ENCODE peak calls at places on chromosomes 6 and 20, in four cellular contexts. K is GM10248; O is NCI-H1092 treated with DMSO at 0.1 percent for 48 hours; D is stimulated activated CD8-positive, alpha-beta memory T cell treated with anti-CD3 and anti-CD28 coated beads, Interleukin-4, amount 100 ng/mL, for 1 hour. C is an unnamed sample.

GRCh38 chr20:58048096-58048702 is 180.3 kb downstream of the ANKRD60 start:
- DNase-seq in K (no peak), O (no peak), D (no peak), C (no peak)

GRCh38 chr6:137237413-137238170 is 18.4 kb upstream of the IFNGR1 start:
- DNase-seq in K (no peak), O (no peak), D (no peak), C (no peak)

GRCh38 chr20:62025394-62025793 is 40.3 kb downstream of the TAF4 start:
- DNase-seq in K (no peak), O (no peak), D (no peak), C (no peak)

GRCh38 chr6:43274916-43275597 is 23.0 kb upstream of the SLC22A7 start:
- DNase-seq in K (peak), O (peak), D (peak), C (no peak)

GRCh38 chr20:35465976-35466375 is 10.6 kb downstream of the CEP250 start:
- DNase-seq in K (no peak), O (no peak), D (no peak), C (no peak)

GRCh38 chr6:37663016-37663810 is 34.5 kb downstream of the MDGA1 start:
- DNase-seq in K (no peak), O (no peak), D (no peak), C (no peak)

GRCh38 chr20:53693265-53693871 is 99.7 kb upstream of the ZNF217 start:
- DNase-seq in K (no peak), O (no peak), D (no peak), C (no peak)

GRCh38 chr6:144334150-144334708 is 49.1 kb downstream of the UTRN start:
- DNase-seq in K (peak), O (no peak), D (peak), C (no peak)

GRCh38 chr6:133467231-133467981 is 226.2 kb downstream of the EYA4 start:
- DNase-seq in K (no peak), O (no peak), D (no peak), C (no peak)

GRCh38 chr6:71887006-71887743 is 825 bp downstream of the RIMS1 start:
- DNase-seq in K (peak), O (no peak), D (no peak), C (no peak)

GRCh38 chr20:48007356-48007755 is 222.1 kb upstream of the SULF2 start:
- DNase-seq in K (no peak), O (no peak), D (no peak), C (no peak)

GRCh38 chr20:43925786-43926185 is 11.1 kb downstream of the TOX2 start:
- DNase-seq in K (no peak), O (peak), D (no peak), C (peak)

GRCh38 chr20:19712737-19713260 is 45.3 kb upstream of the RIN2 start:
- DNase-seq in K (no peak), O (no peak), D (no peak), C (no peak)

GRCh38 chr6:35258858-35259193 is 709 bp upstream of the ZNF76 start:
- DNase-seq in K (peak), O (no peak), D (no peak), C (no peak)

GRCh38 chr6:68235192-68235812 is 399.8 kb upstream of the ADGRB3 start:
- DNase-seq in K (no peak), O (no peak), D (no peak), C (no peak)

GRCh38 chr20:63884506-63885263 is 10.2 kb upstream of the DNAJC5 start:
- DNase-seq in K (peak), O (no peak), D (no peak), C (no peak)

GRCh38 chr6:106104476-106104875 is 18.3 kb downstream of the PRDM1 start:
- DNase-seq in K (no peak), O (no peak), D (no peak), C (no peak)

GRCh38 chr6:56440551-56440981 is 193.2 kb upstream of the COL21A1 start:
- DNase-seq in K (no peak), O (no peak), D (no peak), C (no peak)

GRCh38 chr20:51008718-51009117 is 14.2 kb downstream of the KCNG1 start:
- DNase-seq in K (no peak), O (no peak), D (no peak), C (no peak)

GRCh38 chr6:97294451-97294850 is 11.4 kb upstream of the MMS22L start:
- DNase-seq in K (no peak), O (no peak), D (no peak), C (no peak)

GRCh38 chr20:38085031-38085430 is 51.5 kb downstream of the RPRD1B start:
- DNase-seq in K (no peak), O (no peak), D (no peak), C (no peak)

GRCh38 chr20:47150403-47151152 is 205.9 kb downstream of the ZMYND8 start:
- DNase-seq in K (peak), O (peak), D (no peak), C (peak)

GRCh38 chr20:50003253-50003656 is 20.5 kb downstream of the SNAI1 start:
- DNase-seq in K (no peak), O (no peak), D (no peak), C (no peak)

GRCh38 chr6:132604635-132605150 is 15.2 kb upstream of the TAAR5 start:
- DNase-seq in K (no peak), O (no peak), D (no peak), C (no peak)

GRCh38 chr20:58851221-58851968 is 693 bp upstream of the GNAS-AS1 start:
- DNase-seq in K (no peak), O (no peak), D (no peak), C (no peak)

GRCh38 chr6:109050012-109050411 is 44.6 kb downstream of the SESN1 start:
- DNase-seq in K (no peak), O (no peak), D (no peak), C (no peak)

GRCh38 chr20:58553841-58554240 is 38.6 kb upstream of the APCDD1L start:
- DNase-seq in K (no peak), O (no peak), D (no peak), C (no peak)

GRCh38 chr6:151070666-151071065 is 169.1 kb upstream of the AKAP12 start:
- DNase-seq in K (no peak), O (no peak), D (no peak), C (no peak)

GRCh38 chr6:69216127-69216526 is 580.7 kb downstream of the LMBRD1 start:
- DNase-seq in K (no peak), O (no peak), D (no peak), C (no peak)

GRCh38 chr6:27126815-27127537 is 120.5 kb upstream of the PRSS16 start:
- DNase-seq in K (peak), O (no peak), D (no peak), C (no peak)

C was measured in DMS153.